ENCODE peak calls at places on chromosomes 13 and 19, in five cellular contexts. U is body of pancreas, P is HFF-Myc, Z is GM13976, I is adrenal gland. M is an unnamed sample.

GRCh38 chr13:21420706-21421105 is 38.4 kb downstream of the ZDHHC20 start:
- DNase-seq in Z (no peak), U (no peak), P (peak; percentile 10), I (no peak), M (no peak)

GRCh38 chr19:55697069-55697440 is 22.0 kb downstream of the EPN1 start:
- DNase-seq in U (no peak), P (no peak), Z (no peak), I (no peak), M (no peak)

GRCh38 chr13:75137911-75138571 is 343.9 kb downstream of the TBC1D4 start:
- DNase-seq in U (no peak), I (no peak), P (no peak), Z (no peak), M (no peak)

GRCh38 chr19:13018037-13018914 is 23.0 kb downstream of the NFIX start:
- DNase-seq in P (no peak), U (peak; percentile 46), Z (no peak), I (peak; percentile 73), M (no peak)

GRCh38 chr19:49654581-49654980 is 11.1 kb downstream of the IRF3 start:
- DNase-seq in P (no peak), Z (no peak), U (no peak), I (no peak), M (no peak)

GRCh38 chr13:94707400-94708021 is 4.8 kb downstream of the SOX21 start:
- DNase-seq in I (no peak), Z (peak; percentile 24), P (no peak), U (no peak), M (no peak)

GRCh38 chr13:109917422-109917821 is 131.0 kb upstream of the IRS2 start:
- DNase-seq in U (no peak), P (no peak), I (no peak), Z (no peak), M (no peak)

GRCh38 chr19:1929051-1929742 is 11.8 kb upstream of the CSNK1G2 start:
- DNase-seq in I (peak; percentile 88), P (no peak), Z (peak; percentile 93), U (peak; percentile 90), M (peak; percentile 94)

GRCh38 chr13:53782400-53783030 is 753.9 kb downstream of the OLFM4 start:
- DNase-seq in U (peak; percentile 53), I (peak; percentile 38), P (peak; percentile 4), Z (peak; percentile 46), M (no peak)

GRCh38 chr19:5024282-5024681 is 55.4 kb downstream of the KDM4B start:
- DNase-seq in I (no peak), P (no peak), Z (no peak), U (no peak), M (no peak)

GRCh38 chr13:105598551-105598950 is 936.9 kb downstream of the EFNB2 start:
- DNase-seq in P (no peak), I (no peak), U (no peak), Z (no peak), M (no peak)

GRCh38 chr13:113897161-113897560 is 33.3 kb upstream of the GAS6 start:
- DNase-seq in Z (no peak), U (no peak), I (no peak), P (peak; percentile 87), M (no peak)

GRCh38 chr19:48249502-48250014 is 6.2 kb downstream of the CARD8 start:
- DNase-seq in P (no peak), U (peak; percentile 18), I (peak; percentile 58), Z (peak; percentile 53), M (peak; percentile 31)

GRCh38 chr19:9702186-9702585 is 27.3 kb upstream of the ZNF562 start:
- DNase-seq in P (no peak), Z (no peak), I (no peak), U (no peak), M (no peak)

GRCh38 chr19:19120308-19121156 is 17.7 kb downstream of the TMEM161A start:
- DNase-seq in I (peak; percentile 78), Z (no peak), U (peak; percentile 34), P (no peak), M (no peak)